ENCODE peak calls at places on chromosomes 2 and 18, in six cellular contexts. S, J, Y, P, E and Q are unnamed samples. For H3K9me3, the result is how much of the 10 kb centered on the place peaks cover.

GRCh38 chr18:12009581-12010140 is 28.4 kb downstream of the IMPA2 start:
- DNase-seq in S (no peak), J (no peak), Y (no peak), P (no peak), E (no peak), Q (peak)

GRCh38 chr2:20796374-20796791 is 26.5 kb downstream of the LDAH start:
- DNase-seq in E (no peak), J (no peak), S (no peak), Y (peak), P (no peak), Q (no peak)

GRCh38 chr18:33201509-33201926 is 239.0 kb downstream of the CCDC178 start:
- DNase-seq in P (no peak), J (no peak), Y (peak), S (no peak), E (no peak), Q (no peak)

GRCh38 chr2:139439100-139439499 is 658.9 kb upstream of the NXPH2 start:
- DNase-seq in Y (no peak), S (no peak), J (no peak), P (no peak), E (no peak), Q (no peak)

GRCh38 chr2:25673170-25674002 is at the start of gene DTNB:
- DNase-seq in Y (peak), S (peak), E (peak), P (peak), J (peak), Q (peak)

GRCh38 chr2:239157269-239157668 is 243.6 kb downstream of the HDAC4 start:
- DNase-seq in E (no peak), S (no peak), P (peak), J (peak), Y (no peak), Q (no peak)

GRCh38 chr2:101330253-101330921 is 21.9 kb upstream of the RNF149 start:
- DNase-seq in Y (no peak), E (peak), S (no peak), J (peak), P (no peak), Q (peak)

GRCh38 chr2:1976112-1976511 is 231.8 kb upstream of the PXDN start:
- DNase-seq in Y (no peak), J (no peak), P (no peak), S (no peak), E (no peak), Q (no peak)

GRCh38 chr18:24176727-24177416 is 38.0 kb downstream of the CABYR start:
- DNase-seq in E (no peak), S (peak), P (no peak), Y (peak), J (peak), Q (peak)

GRCh38 chr2:46029332-46029811 is 267.8 kb upstream of the EPAS1 start:
- DNase-seq in S (no peak), Y (peak), E (no peak), J (peak), P (no peak), Q (no peak)

GRCh38 chr2:119914266-119914665 is 98.6 kb upstream of the EPB41L5 start:
- DNase-seq in E (no peak), P (no peak), J (no peak), Y (no peak), S (no peak), Q (no peak)

GRCh38 chr2:170362895-170363582 is 185.1 kb downstream of the MYO3B start:
- DNase-seq in E (no peak), S (no peak), J (no peak), Y (no peak), P (no peak), Q (no peak)

GRCh38 chr2:195307751-195308150 is 349.3 kb upstream of the SLC39A10 start:
- DNase-seq in Y (peak), J (no peak), S (no peak), E (no peak), P (no peak), Q (no peak)

GRCh38 chr18:56910237-56910636 is 236.7 kb upstream of the BOD1L2 start:
- DNase-seq in S (no peak), J (no peak), Y (no peak), E (no peak), P (no peak), Q (no peak)

GRCh38 chr18:3972291-3972985 is 482.7 kb downstream of the DLGAP1 start:
- DNase-seq in J (no peak), E (no peak), P (no peak), Y (no peak), S (no peak), Q (no peak)

GRCh38 chr18:44507729-44508325 is 172.9 kb upstream of the SETBP1 start:
- DNase-seq in E (no peak), S (peak), Y (no peak), J (peak), P (no peak), Q (no peak)

GRCh38 chr2:7880561-7880960 is 801.3 kb upstream of the ID2 start:
- DNase-seq in Y (no peak), E (no peak), S (no peak), J (no peak), P (no peak), Q (no peak)

GRCh38 chr18:22694954-22695353 is 238.2 kb upstream of the RBBP8 start:
- DNase-seq in Y (peak), J (peak), S (no peak), E (no peak), P (no peak), Q (no peak)

GRCh38 chr2:31397099-31397498 is 17.4 kb downstream of the XDH start:
- DNase-seq in J (peak), P (no peak), E (no peak), Y (no peak), S (no peak), Q (peak)

DNA sequence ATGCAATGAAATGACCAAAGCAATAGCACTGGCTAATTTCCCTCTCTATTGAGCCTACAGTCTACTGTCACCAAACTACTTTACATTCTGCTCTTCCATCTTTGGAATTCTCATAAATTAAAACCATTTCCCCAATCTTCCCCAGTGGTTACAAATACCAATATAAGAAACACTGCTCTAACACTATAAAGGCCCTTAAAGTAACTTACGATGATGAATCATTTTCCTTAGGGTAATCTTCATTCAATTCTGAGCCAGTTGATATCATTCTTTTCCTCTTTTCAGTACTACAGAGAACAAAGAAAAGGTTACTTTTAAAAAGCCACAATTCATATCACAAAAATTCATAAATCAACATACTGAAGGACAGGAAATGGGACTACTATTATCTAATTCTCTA is 22.1 kb downstream of the USP37 start:
- DNase-seq in S (no peak), P (no peak), E (no peak), Y (no peak), J (no peak), Q (no peak)
- H3K27ac ChIP-seq in S (no peak), P (no peak), E (no peak), Y (no peak), J (no peak), Q (no peak)

DNA sequence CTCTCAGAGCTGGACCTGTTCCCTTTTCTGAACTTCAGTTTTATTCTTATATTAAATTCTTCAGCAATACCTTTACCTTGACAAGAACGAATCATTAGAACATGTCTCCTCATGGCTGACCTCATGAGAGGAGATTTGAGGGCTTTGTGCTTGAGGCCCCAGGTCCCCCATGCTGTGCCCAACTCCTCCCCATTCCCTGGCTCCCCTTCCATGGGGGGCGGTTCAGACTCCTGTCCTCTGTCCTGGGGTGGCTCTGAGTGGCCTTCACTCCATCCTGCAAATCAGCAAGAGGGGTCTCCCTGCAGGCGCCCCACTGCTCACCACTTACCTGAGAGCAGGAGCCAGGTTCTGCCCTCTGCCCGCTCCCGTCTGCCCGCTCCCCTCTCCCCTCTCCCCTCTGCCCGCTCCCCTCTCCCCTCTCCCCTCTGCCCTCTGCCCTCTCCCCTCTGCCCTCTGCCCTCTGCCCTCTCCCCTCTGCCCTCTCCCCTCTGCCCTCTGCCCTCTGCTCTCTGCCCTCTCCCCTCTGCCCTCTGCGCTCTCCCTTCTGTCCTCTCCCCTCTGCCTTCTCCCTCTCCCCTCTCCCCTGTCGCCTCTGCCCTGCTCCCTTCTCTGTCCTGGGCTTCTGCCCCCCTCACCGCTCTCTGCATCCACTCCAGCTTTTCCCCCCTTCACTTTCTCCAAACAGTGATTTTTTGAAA is 98.7 kb upstream of the ALKAL2 start:
- DNase-seq in J (no peak), E (no peak), S (no peak), Y (no peak), P (no peak), Q (no peak)
- H3K9me3 ChIP-seq in J (under half), E (under half), S (under half), Y (under half), P (under half), Q (under half)

DNA sequence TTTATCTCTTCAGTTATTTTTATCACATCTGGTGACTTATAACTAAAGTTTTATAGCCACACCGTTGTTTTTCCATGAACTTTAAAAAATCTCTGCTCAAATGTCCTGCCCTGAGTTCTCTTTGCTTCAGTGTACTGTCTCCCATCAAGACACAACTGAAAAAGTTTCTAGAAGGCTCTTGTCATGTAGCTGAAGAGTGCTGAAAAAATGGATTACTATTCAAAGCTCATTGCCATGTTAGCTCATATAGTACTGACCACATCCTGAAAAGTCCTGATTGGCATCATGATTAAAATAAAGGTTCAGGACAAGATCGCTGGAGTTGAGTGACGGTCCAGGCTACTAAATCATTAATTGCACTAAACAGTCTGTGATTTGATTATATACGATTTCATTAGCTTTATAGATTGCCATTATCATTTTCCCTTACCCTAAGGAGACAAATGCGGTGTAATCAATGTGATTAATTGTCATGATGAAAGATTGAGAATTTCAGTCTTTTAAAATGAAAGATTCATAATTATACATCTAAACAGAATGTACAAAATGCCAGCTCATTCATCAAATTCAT is 62.2 kb downstream of the MFSD6 start:
- DNase-seq in Y (no peak), E (no peak), J (no peak), S (no peak), P (no peak), Q (no peak)
- H3K4me3 ChIP-seq in Y (no peak), E (no peak), J (peak), S (no peak), P (no peak), Q (no peak)

DNA sequence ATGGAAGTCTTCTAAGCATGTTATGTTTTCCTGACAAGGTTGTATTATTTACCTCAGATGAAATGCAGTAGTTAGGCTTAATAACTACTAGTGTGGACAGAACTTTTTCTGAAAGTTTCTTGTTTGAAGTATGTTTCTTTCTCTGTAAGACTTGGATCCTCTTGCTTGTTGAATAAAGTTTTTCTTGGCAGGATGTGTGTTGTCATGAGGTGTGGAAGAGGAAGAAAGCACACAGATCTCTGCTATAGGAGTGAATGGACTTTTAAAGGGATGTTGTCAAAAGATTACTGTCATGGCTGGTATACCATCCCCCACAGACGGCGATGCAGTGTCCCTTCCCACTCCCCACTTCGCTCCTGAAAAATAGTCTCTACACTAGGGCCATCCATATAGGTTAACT is 2.6 kb downstream of the CAB39 start:
- DNase-seq in J (no peak), E (peak), Y (no peak), S (no peak), P (no peak), Q (no peak)
- H3K27ac ChIP-seq in J (no peak), E (peak), Y (no peak), S (peak), P (peak), Q (no peak)

GRCh38 chr2:123532126-123532525 is 493.0 kb upstream of the CNTNAP5 start:
- DNase-seq in E (no peak), S (no peak), J (no peak), P (no peak), Y (no peak), Q (no peak)
- H3K9me3 ChIP-seq in E (under half), S (under half), J (under half), P (under half), Y (under half), Q (under half)